ENCODE peak calls at places on chromosomes 6 and 20, in four cellular contexts. J is stomach, F is transverse colon, A is sigmoid colon. D is an unnamed sample.

GRCh38 chr20:43681468-43681942 is 14.6 kb downstream of the MYBL2 start:
- DNase-seq in J (no peak), F (peak; percentile 25), A (no peak), D (no peak)

GRCh38 chr6:137148291-137149076 is 25.0 kb downstream of the IL22RA2 start:
- DNase-seq in J (no peak), F (no peak), A (peak; percentile 68), D (peak; percentile 74)

GRCh38 chr6:113622254-113622653 is 234.9 kb upstream of the MARCKS start:
- DNase-seq in J (no peak), F (no peak), A (no peak), D (no peak)

GRCh38 chr20:56933331-56933698 is 304.2 kb downstream of the TFAP2C start:
- DNase-seq in J (no peak), F (no peak), A (peak; percentile 2), D (no peak)

GRCh38 chr20:21507275-21508229 is 6.3 kb downstream of the NKX2-2 start:
- DNase-seq in J (no peak), F (no peak), A (no peak), D (no peak)

GRCh38 chr6:158538741-158539140 is 21.1 kb upstream of the TMEM181 start:
- DNase-seq in J (no peak), F (no peak), A (no peak), D (peak; percentile 3)

GRCh38 chr6:85388531-85388930 is 61.4 kb upstream of the NT5E start:
- DNase-seq in J (no peak), F (no peak), A (no peak), D (no peak)

GRCh38 chr6:150765457-150765764 is 100.1 kb upstream of the MTHFD1L start:
- DNase-seq in J (no peak), F (no peak), A (no peak), D (no peak)

GRCh38 chr6:11975353-11975977 is 36.6 kb upstream of the HIVEP1 start:
- DNase-seq in J (peak; percentile 28), F (peak; percentile 55), A (no peak), D (peak; percentile 72)
- TF ChIP-seq EP300 in J (no peak), F (no peak), A (no peak), D (no peak)

DNA sequence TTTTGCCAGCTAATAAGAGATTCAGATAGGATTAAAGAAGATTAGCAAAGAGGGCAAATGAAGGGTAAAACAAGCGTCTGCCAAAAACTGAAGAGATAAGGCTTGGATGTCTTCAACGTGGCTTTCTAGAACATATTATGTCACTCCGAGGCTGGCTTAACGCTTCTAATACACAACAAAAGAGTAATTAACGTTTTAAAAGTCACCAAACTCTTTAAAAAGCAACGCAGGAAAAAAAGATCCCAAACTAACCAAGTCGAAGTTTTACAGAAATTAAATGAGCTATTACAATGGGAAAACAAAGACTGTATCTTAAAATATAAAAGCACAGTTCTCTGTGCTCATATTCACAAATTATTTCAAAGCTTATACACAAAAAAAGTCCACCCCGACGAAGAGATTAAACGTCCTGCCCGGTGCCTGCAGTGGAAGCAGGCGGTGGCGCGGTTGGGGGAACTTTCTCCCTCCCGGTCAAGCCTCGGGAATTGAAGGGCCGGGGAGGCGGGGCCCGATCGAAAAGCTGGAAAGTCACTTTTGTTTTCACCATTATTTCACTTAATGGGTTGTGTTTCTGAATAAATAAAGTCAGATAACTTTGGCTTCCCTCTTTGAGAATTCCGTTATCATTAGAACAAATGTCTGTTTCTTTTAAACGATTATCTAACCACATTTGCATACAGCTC is 1.2 kb downstream of the MAK start:
- DNase-seq in J (peak; percentile 33), F (peak; percentile 16), A (no peak), D (peak; percentile 49)
- TF ChIP-seq POLR2AphosphoS5 in J (no peak), F (peak; percentile 33), A (no peak), D (no peak)

DNA sequence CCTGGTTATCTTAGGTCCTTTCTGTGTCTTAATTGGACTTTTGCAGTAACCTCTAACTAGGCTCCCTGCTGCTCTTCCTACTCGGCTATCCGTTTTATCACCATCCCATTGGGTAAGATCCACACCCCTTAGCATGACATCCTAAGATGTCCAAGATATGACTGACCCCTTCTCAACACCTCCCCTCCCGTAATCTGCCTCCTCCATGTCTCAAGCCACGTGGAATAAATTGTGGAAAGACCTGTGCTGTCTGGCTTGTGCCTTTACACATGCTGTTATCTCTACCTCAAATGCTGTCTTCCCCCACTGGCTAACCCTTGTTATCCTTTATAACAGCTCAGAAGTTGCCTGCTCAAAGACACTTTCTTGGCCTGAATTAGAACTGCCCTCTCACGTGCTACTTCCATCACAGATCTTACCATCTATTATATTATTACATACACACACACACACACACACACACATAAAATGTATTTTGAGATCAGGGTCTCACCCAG is 26.5 kb downstream of the EIF2S2 start:
- DNase-seq in J (no peak), F (no peak), A (no peak), D (no peak)
- H3K36me3 ChIP-seq in J (peaks cover 48% of the 10 kb centered on the region), F (no peaks in the 10 kb centered on the region), A (peaks cover 23% of the 10 kb centered on the region), D (no peaks in the 10 kb centered on the region)

GRCh38 chr20:22757424-22758189 is 173.2 kb upstream of the FOXA2 start:
- DNase-seq in J (no peak), F (no peak), A (no peak), D (no peak)
- TF ChIP-seq EP300 in J (no peak), F (no peak), A (no peak), D (no peak)

GRCh38 chr6:37698264-37699137 is 818 bp upstream of the MDGA1 start:
- DNase-seq in J (peak; percentile 59), F (peak; percentile 33), A (peak; percentile 72), D (no peak)
- TF ChIP-seq POLR2AphosphoS5 in J (no peak), F (no peak), A (no peak), D (no peak)

GRCh38 chr20:38004416-38004815 is 28.8 kb downstream of the TTI1 start:
- DNase-seq in J (no peak), F (no peak), A (no peak), D (no peak)
- H3K36me3 ChIP-seq in J (peaks cover 23% of the 10 kb centered on the region), F (no peaks in the 10 kb centered on the region), A (peaks cover 23% of the 10 kb centered on the region), D (peaks cover 25% of the 10 kb centered on the region)

GRCh38 chr6:89430563-89430962 is 2.4 kb upstream of the ANKRD6 start:
- DNase-seq in J (no peak), F (no peak), A (no peak), D (no peak)

GRCh38 chr6:89436226-89436625 is 3.3 kb downstream of the ANKRD6 start:
- DNase-seq in J (no peak), F (no peak), A (no peak), D (no peak)

GRCh38 chr6:89434954-89435353 is 2.0 kb downstream of the ANKRD6 start:
- DNase-seq in J (no peak), F (no peak), A (no peak), D (no peak)

GRCh38 chr6:89433637-89434499 is 916 bp downstream of the ANKRD6 start:
- DNase-seq in J (peak; percentile 29), F (peak; percentile 20), A (no peak), D (peak; percentile 85)

DNA sequence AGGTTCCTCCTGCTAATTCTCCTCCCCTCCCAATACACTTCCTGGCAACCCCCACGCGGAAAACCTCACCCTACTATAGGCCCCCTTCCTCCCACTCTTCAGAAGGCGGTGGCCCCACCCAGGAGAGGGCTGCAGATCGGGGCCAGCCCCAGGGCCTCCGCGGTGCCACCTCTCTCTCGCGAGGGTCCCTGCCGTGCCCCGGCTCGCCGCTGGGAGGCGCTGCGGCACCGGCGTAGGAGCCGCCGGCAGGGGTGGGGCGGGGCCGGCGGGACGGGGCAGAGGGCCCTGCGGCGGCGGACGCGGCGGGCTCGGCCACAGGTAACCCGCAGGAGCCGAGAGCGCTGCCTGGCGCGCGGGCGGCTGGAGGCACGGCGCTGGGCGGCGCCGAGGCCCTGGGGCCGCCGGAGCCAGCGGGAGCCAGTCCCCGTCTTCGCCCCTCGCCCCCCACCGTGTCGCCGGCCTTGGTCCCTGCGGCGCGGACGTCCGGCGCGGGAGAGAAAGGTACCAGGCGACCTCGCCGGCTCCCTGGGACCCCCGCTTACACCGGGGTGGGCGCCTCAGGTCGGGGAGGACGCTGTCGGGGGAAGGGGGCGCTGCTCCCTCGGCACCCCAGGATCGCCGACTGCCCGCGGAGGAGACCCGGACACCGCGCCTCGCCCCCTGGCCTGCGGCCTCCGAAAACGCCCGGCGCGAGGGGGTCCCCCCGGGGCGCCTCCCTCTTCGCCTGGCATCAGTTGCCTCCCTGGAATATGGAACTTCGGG is at the start of gene ANKRD6:
- DNase-seq in J (peak; percentile 89), F (peak; percentile 84), A (peak; percentile 83), D (peak; percentile 88)
- TF ChIP-seq EP300 in J (no peak), F (no peak), A (no peak), D (no peak)

GRCh38 chr20:41690702-41691101 is 72.5 kb upstream of the CHD6 start:
- DNase-seq in J (no peak), F (no peak), A (no peak), D (no peak)

GRCh38 chr20:41694796-41695195 is 76.6 kb upstream of the CHD6 start:
- DNase-seq in J (no peak), F (no peak), A (no peak), D (no peak)

GRCh38 chr20:41693136-41693979 is 75.2 kb upstream of the CHD6 start:
- DNase-seq in J (peak; percentile 84), F (peak; percentile 82), A (peak; percentile 90), D (peak; percentile 88)

GRCh38 chr20:41696428-41696827 is 78.3 kb upstream of the CHD6 start:
- DNase-seq in J (no peak), F (no peak), A (no peak), D (no peak)

DNA sequence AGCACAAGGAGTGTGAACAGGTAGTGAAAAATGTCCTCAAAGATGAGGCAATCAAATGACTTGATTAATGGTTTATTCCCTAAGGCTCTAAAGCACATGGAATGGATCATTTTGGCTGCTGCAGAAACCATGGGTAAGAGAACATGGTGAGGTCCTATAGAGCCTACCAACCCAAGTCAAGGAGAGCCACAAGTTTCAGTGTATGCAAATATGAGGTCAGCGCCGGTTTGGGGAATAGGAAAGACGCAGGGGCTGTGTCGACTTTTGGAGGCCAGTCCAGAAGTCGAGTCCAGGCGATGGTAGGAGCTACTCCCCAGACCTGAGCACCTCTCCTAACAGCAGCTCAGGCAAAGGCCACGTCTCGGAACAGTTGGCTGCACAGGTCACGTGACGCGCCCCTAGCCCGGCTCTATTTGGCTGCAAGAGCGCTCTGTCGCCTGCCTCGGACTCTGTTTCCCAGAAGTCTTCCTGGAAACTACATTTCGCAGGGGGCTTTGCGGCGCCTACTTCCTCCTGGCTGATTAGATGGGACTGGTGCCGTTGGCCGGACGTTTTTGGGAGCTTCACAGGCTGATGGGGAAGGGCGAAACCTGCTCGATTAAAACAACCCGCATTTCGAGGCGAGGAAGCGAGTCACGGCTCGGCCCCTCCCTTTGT is 74.4 kb upstream of the CHD6 start:
- DNase-seq in J (peak; percentile 77), F (peak; percentile 85), A (peak; percentile 94), D (no peak)
- TF ChIP-seq POLR2AphosphoS5 in J (peak; percentile 22), F (no peak), A (no peak), D (peak; percentile 52)

DNA sequence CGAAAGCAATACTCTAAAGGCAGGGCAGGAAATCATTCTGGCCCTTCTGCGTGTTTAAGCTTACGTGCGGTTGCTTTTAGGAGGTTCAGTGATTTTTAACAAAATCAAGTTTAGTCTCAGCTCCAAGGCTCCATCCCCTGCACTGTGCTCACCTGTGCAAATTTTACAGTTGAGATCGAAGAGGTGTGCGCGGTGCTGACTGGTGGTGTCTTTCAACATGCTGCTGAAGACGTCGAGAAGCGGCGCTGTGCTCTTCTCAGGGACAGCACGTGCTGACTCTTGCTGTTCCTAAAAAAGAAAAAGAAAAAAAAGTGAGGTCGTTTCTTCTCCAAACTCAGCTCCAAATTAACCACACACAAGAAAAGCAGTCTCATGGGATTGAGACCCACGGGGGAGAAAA is 32.0 kb downstream of the DIDO1 start:
- DNase-seq in J (no peak), F (no peak), A (no peak), D (no peak)
- H3K36me3 ChIP-seq in J (peaks cover 74% of the 10 kb centered on the region), F (peaks cover 1% of the 10 kb centered on the region), A (peaks cover 65% of the 10 kb centered on the region), D (peaks cover 68% of the 10 kb centered on the region)